ENCODE peak calls at places on chromosomes 5 and 9, in ten cellular contexts. Q is T-helper 2 cell; E is stimulated activated CD4-positive, alpha-beta T cell treated with anti-CD3 and anti-CD28 coated beads, Interleukin-1b, Interleukin-23, amount 100 ng/mL, for 24 hours; Y is NCI-H1105 treated with DMSO at 0.1 percent for 48 hours; P is ovary; H is RWPE1; G is iPS-NIHi11; I is effector CD4-positive, alpha-beta T cell; L is activated CD4-positive, alpha-beta memory T cell treated with anti-CD3 and anti-CD28 coated beads, Interleukin-2, amount 10 ng/mL, durations not matched to agents 7 days and 5 days; V is GM23248. O is an unnamed sample.

GRCh38 chr5:58153255-58153654 is 306.6 kb downstream of the PLK2 start:
- DNase-seq in Q (peak; percentile 71), E (no peak), Y (no peak), P (no peak), H (no peak), G (no peak), I (no peak), L (no peak), V (no peak), O (no peak)

GRCh38 chr5:72835633-72836032 is 19.2 kb downstream of the TNPO1 start:
- DNase-seq in Q (peak; percentile 48), E (no peak), Y (no peak), P (no peak), H (no peak), G (no peak), I (no peak), L (no peak), V (no peak), O (no peak)

GRCh38 chr9:35962126-35962906 is 4.4 kb upstream of the OR2S2 start:
- DNase-seq in Q (no peak), E (no peak), Y (no peak), P (no peak), H (peak; percentile 43), G (peak; percentile 60), I (no peak), L (no peak), V (peak; percentile 90), O (no peak)

GRCh38 chr5:115549154-115549553 is 4.6 kb upstream of the FEM1C start:
- DNase-seq in Q (no peak), E (no peak), Y (no peak), P (no peak), H (no peak), G (peak; percentile 50), I (no peak), L (no peak), V (no peak), O (no peak)

GRCh38 chr9:13529321-13530104 is 250.0 kb upstream of the MPDZ start:
- DNase-seq in Q (no peak), E (no peak), Y (peak; percentile 28), P (no peak), H (peak; percentile 15), G (no peak), I (no peak), L (no peak), V (no peak), O (no peak)

GRCh38 chr5:116415182-116415581 is 159.4 kb downstream of the SEMA6A start:
- DNase-seq in Q (no peak), E (no peak), Y (no peak), P (no peak), H (no peak), G (no peak), I (no peak), L (no peak), V (no peak), O (no peak)

GRCh38 chr9:33737811-33738606 is 57.4 kb upstream of the PRSS3 start:
- DNase-seq in Q (peak; percentile 51), E (no peak), Y (peak; percentile 49), P (no peak), H (peak; percentile 57), G (peak; percentile 73), I (no peak), L (peak; percentile 30), V (peak; percentile 82), O (no peak)

GRCh38 chr5:58854396-58854795 is 271.5 kb downstream of the RAB3C start:
- DNase-seq in Q (no peak), E (no peak), Y (no peak), P (no peak), H (no peak), G (no peak), I (no peak), L (no peak), V (no peak), O (no peak)

GRCh38 chr5:51033215-51033614 is 350.0 kb upstream of the ISL1 start:
- DNase-seq in Q (no peak), E (no peak), Y (peak; percentile 64), P (no peak), H (no peak), G (peak; percentile 14), I (no peak), L (no peak), V (no peak), O (no peak)

GRCh38 chr9:94139672-94140417 is 55.6 kb downstream of the PTPDC1 start:
- DNase-seq in Q (no peak), E (no peak), Y (no peak), P (peak; percentile 92), H (peak; percentile 98), G (peak; percentile 41), I (no peak), L (no peak), V (peak; percentile 93), O (peak; percentile 80)

GRCh38 chr9:107316795-107317661 is 33.9 kb downstream of the RAD23B start:
- DNase-seq in Q (no peak), E (no peak), Y (no peak), P (no peak), H (no peak), G (no peak), I (no peak), L (no peak), V (no peak), O (no peak)

GRCh38 chr5:98339141-98339848 is 434.2 kb upstream of the RGMB start:
- DNase-seq in Q (no peak), E (no peak), Y (no peak), P (no peak), H (no peak), G (no peak), I (no peak), L (no peak), V (no peak), O (no peak)

GRCh38 chr5:79692586-79692985 is 3.0 kb downstream of the CMYA5 start:
- DNase-seq in Q (no peak), E (no peak), Y (no peak), P (no peak), H (no peak), G (no peak), I (no peak), L (no peak), V (no peak), O (no peak)

GRCh38 chr5:124902097-124902821 is 155.8 kb upstream of the ZNF608 start:
- DNase-seq in Q (peak; percentile 30), E (no peak), Y (peak; percentile 6), P (no peak), H (no peak), G (peak; percentile 21), I (no peak), L (no peak), V (peak; percentile 39), O (no peak)

GRCh38 chr5:181114844-181115778 is 15.9 kb downstream of the OR2V1 start:
- DNase-seq in Q (peak; percentile 15), E (no peak), Y (no peak), P (no peak), H (peak; percentile 64), G (no peak), I (no peak), L (no peak), V (peak; percentile 71), O (peak; percentile 51)

GRCh38 chr5:10832987-10833386 is 72.0 kb upstream of the DAP start:
- DNase-seq in Q (no peak), E (no peak), Y (no peak), P (no peak), H (no peak), G (no peak), I (no peak), L (no peak), V (peak; percentile 19), O (no peak)

GRCh38 chr5:1815881-1816292 is 14.7 kb downstream of the NDUFS6 start:
- DNase-seq in Q (no peak), E (no peak), Y (no peak), P (no peak), H (no peak), G (no peak), I (no peak), L (no peak), V (no peak), O (peak; percentile 44)

GRCh38 chr9:89311346-89312153 is 555 bp downstream of the CKS2 start:
- DNase-seq in Q (no peak), E (no peak), Y (peak; percentile 21), P (no peak), H (peak; percentile 13), G (peak; percentile 45), I (peak; percentile 4), L (no peak), V (peak; percentile 52), O (peak; percentile 66)

GRCh38 chr5:79526928-79527327 is 13.0 kb upstream of the HOMER1 start:
- DNase-seq in Q (no peak), E (no peak), Y (no peak), P (no peak), H (no peak), G (no peak), I (no peak), L (no peak), V (no peak), O (no peak)

GRCh38 chr5:149581931-149582768 is 852 bp downstream of the ARHGEF37 start:
- DNase-seq in Q (peak; percentile 8), E (no peak), Y (no peak), P (peak; percentile 39), H (no peak), G (peak; percentile 52), I (no peak), L (no peak), V (peak; percentile 12), O (no peak)

GRCh38 chr5:173645437-173645807 is 29.0 kb upstream of the BOD1 start:
- DNase-seq in Q (no peak), E (no peak), Y (no peak), P (no peak), H (no peak), G (peak; percentile 30), I (no peak), L (no peak), V (peak; percentile 16), O (peak; percentile 71)

GRCh38 chr9:93432964-93433363 is 18.5 kb upstream of the FAM120A start:
- DNase-seq in Q (no peak), E (no peak), Y (no peak), P (no peak), H (no peak), G (no peak), I (no peak), L (no peak), V (no peak), O (no peak)

GRCh38 chr5:126104341-126104740 is 318.9 kb upstream of the GRAMD2B start:
- DNase-seq in Q (no peak), E (no peak), Y (no peak), P (no peak), H (no peak), G (no peak), I (no peak), L (no peak), V (no peak), O (no peak)

GRCh38 chr5:111752426-111752965 is 4.5 kb downstream of the NREP start:
- DNase-seq in Q (no peak), E (no peak), Y (no peak), P (no peak), H (no peak), G (no peak), I (no peak), L (no peak), V (peak; percentile 40), O (no peak)

GRCh38 chr9:85510830-85511504 is 230.8 kb downstream of the AGTPBP1 start:
- DNase-seq in Q (no peak), E (no peak), Y (no peak), P (no peak), H (no peak), G (no peak), I (no peak), L (no peak), V (no peak), O (no peak)

GRCh38 chr9:136080716-136081112 is 14.4 kb downstream of the NACC2 start:
- DNase-seq in Q (no peak), E (no peak), Y (no peak), P (peak; percentile 21), H (no peak), G (no peak), I (no peak), L (no peak), V (no peak), O (no peak)

O was measured in upper lobe of right lung.